ENCODE peak calls at places on chromosome 3, in nine cellular contexts. D is dorsolateral prefrontal cortex, L is astrocyte of the spinal cord, B is mammary epithelial cell, C is A673, K is endodermal cell, J is DND-41, N is IMR-90, W is fibroblast of lung. H is an unnamed sample.
A peak's percentile ranks its signal among the peaks of the same experiment; 100 is the strongest.

GRCh38 chr3:72595376-72595775 is 252.9 kb downstream of the SHQ1 start:
- DNase-seq in B (no peak), W (peak; percentile 10), N (no peak), D (no peak), K (no peak), L (no peak), C (no peak), J (no peak), H (no peak)

GRCh38 chr3:44509985-44510360 is 32.5 kb upstream of the ZNF445 start:
- DNase-seq in J (peak; percentile 47), B (peak; percentile 10), D (no peak), N (peak; percentile 17), C (no peak), W (peak; percentile 15), K (no peak), L (peak; percentile 29), H (peak; percentile 25)

GRCh38 chr3:12268050-12268449 is 20.8 kb upstream of the PPARG start:
- DNase-seq in D (no peak), K (no peak), L (no peak), W (no peak), J (no peak), B (no peak), C (no peak), N (no peak), H (no peak)

GRCh38 chr3:48919215-48920138 is 835 bp downstream of the ARIH2 start:
- DNase-seq in D (no peak), W (peak; percentile 52), J (peak; percentile 65), C (peak; percentile 64), B (peak; percentile 52), K (peak; percentile 62), L (peak; percentile 41), N (peak; percentile 50), H (peak; percentile 67)

GRCh38 chr3:37505415-37505814 is 331.0 kb upstream of the LRRFIP2 start:
- DNase-seq in C (no peak), L (no peak), D (no peak), W (no peak), K (no peak), B (no peak), J (no peak), N (no peak), H (no peak)

GRCh38 chr3:170424879-170425278 is 6.2 kb downstream of the CLDN11 start:
- DNase-seq in K (no peak), L (no peak), B (no peak), W (peak; percentile 64), D (no peak), N (no peak), J (no peak), C (no peak), H (no peak)

GRCh38 chr3:83601704-83602103 is 1357.1 kb upstream of the CADM2 start:
- DNase-seq in C (no peak), B (no peak), J (no peak), L (no peak), N (no peak), K (no peak), W (no peak), D (no peak), H (no peak)

GRCh38 chr3:44048196-44048924 is 193.3 kb upstream of the TOPAZ1 start:
- DNase-seq in L (peak; percentile 67), K (no peak), B (peak; percentile 58), N (no peak), D (no peak), W (peak; percentile 69), C (no peak), J (no peak), H (no peak)

GRCh38 chr3:129441782-129442181 is 1.8 kb downstream of the IFT122 start:
- DNase-seq in N (peak; percentile 50), J (no peak), L (peak; percentile 53), D (no peak), B (no peak), W (peak; percentile 62), K (no peak), C (no peak), H (peak; percentile 78)

GRCh38 chr3:187777331-187778046 is 32.2 kb upstream of the BCL6 start:
- DNase-seq in J (peak; percentile 55), C (peak; percentile 12), N (peak; percentile 27), L (peak; percentile 9), W (peak; percentile 25), D (no peak), K (no peak), B (peak; percentile 75), H (peak; percentile 23)

GRCh38 chr3:171028779-171029232 is 2.3 kb upstream of the SLC2A2 start:
- DNase-seq in L (peak; percentile 80), J (no peak), D (no peak), C (no peak), B (peak; percentile 46), W (peak; percentile 97), N (peak; percentile 90), K (no peak), H (peak; percentile 88)

GRCh38 chr3:149021830-149022229 is 30.5 kb downstream of the GYG1 start:
- DNase-seq in L (no peak), D (no peak), N (no peak), B (no peak), C (no peak), J (no peak), K (no peak), W (no peak), H (no peak)

GRCh38 chr3:72896996-72897757 is 9.3 kb downstream of the GXYLT2 start:
- DNase-seq in C (no peak), B (peak; percentile 12), W (peak; percentile 46), L (peak; percentile 29), K (no peak), N (peak; percentile 69), J (no peak), D (no peak), H (peak; percentile 83)

GRCh38 chr3:58356054-58356453 is 23.4 kb downstream of the PXK start:
- DNase-seq in C (no peak), B (peak; percentile 19), J (no peak), K (no peak), N (no peak), D (no peak), L (no peak), W (no peak), H (no peak)

GRCh38 chr3:136332776-136333175 is 82.6 kb downstream of the PCCB start:
- DNase-seq in N (peak; percentile 92), D (no peak), B (no peak), C (no peak), K (no peak), L (peak; percentile 37), W (peak; percentile 83), J (no peak), H (peak; percentile 87)

GRCh38 chr3:186002884-186003472 is 65.2 kb upstream of the TRA2B start:
- DNase-seq in K (peak; percentile 78), W (peak; percentile 42), L (no peak), D (no peak), C (peak; percentile 73), N (peak; percentile 48), B (peak; percentile 41), J (peak; percentile 10), H (peak; percentile 39)
- TF ChIP-seq CTCF in K (peak; percentile 77), W (peak; percentile 31), L (peak; percentile 34), D (no peak), C (peak; percentile 61), N (peak; percentile 36), B (peak; percentile 51), J (peak; percentile 47), H (peak; percentile 33)

GRCh38 chr3:52005571-52005986 is 9.9 kb upstream of the RPL29 start:
- DNase-seq in W (peak; percentile 85), D (no peak), L (peak; percentile 47), J (peak; percentile 34), N (peak; percentile 82), K (peak; percentile 88), C (peak; percentile 78), B (peak; percentile 63), H (peak; percentile 84)

GRCh38 chr3:52004906-52005395 is 9.3 kb upstream of the RPL29 start:
- DNase-seq in B (no peak), L (no peak), W (no peak), K (no peak), C (no peak), J (no peak), N (no peak), D (no peak), H (no peak)

GRCh38 chr3:52007291-52007690 is 11.6 kb upstream of the RPL29 start:
- DNase-seq in C (no peak), K (no peak), D (no peak), N (no peak), W (no peak), L (no peak), B (no peak), J (no peak), H (no peak)

GRCh38 chr3:52006820-52007133 is 11.1 kb upstream of the RPL29 start:
- DNase-seq in C (no peak), B (no peak), N (no peak), J (no peak), K (no peak), D (no peak), W (no peak), L (no peak), H (no peak)

DNA sequence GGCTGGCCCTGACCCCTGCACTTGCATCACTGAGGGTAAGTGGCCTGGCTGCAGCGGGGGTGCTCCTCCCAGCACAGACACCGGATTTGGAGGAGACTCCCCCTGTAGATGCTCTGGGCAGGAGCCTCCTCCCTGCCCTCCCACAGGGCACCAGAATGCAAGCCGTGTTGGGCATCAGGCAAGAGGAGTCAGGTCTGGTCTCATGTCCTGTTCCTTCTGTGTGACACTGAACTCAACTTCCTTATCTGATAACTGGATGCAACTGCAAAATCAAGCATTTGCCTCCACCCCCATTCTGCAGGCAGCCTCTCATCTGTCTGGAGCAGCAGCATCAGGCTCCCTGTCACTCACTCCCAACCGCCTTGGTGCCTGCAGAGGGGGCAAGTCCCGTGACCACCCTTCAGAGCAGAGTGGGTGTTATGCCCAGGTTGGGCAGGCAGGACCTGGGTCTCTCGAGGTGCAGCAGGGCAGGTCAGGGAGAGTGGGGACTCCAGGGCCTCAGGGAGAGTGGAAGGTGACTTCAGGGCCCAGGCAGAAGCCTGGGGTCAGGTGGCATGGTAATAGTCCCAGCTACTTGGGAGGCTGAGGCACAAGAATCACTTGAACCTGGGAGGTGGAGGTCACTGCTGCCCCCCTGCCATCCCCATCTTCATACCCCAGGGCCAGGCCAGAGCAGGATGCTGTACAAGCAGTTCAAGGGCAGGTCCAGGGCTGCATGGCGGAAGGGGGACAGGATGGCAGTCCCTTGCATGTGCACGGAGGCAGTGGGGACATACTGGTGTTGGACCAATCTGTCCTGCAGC is 10.5 kb upstream of the RPL29 start:
- DNase-seq in N (no peak), J (no peak), B (no peak), D (no peak), K (no peak), C (no peak), W (no peak), L (no peak), H (no peak)
- H3K4me3 ChIP-seq in N (no peak overlapping the region), J (no peak overlapping the region), B (no peak overlapping the region), D (no peak overlapping the region), K (no peak overlapping the region), C (no peak overlapping the region), W (no peak overlapping the region), L (no peak overlapping the region), H (no peak overlapping the region)

DNA sequence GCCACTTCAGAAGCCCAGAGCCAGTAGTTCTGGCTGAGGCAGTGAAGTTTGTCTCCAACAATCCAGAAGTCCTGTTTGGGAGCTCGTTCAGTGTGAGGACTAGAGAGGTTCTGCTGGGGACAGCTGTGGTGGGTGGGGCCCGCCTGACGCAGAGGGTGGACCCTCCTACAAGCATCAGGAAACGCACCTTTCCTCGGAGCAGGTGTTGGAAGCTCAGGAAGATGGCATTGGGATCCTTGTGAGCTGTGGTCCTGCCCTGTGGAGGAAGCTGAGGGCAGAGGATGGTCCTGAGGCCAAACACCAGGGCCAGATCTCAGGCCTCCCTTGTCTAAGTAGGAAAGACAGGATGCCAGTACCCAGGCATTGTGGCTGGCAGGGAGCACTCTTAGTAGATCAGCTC is 5.1 kb downstream of the THPO start:
- DNase-seq in L (no peak), D (no peak), C (no peak), W (no peak), K (peak; percentile 35), J (no peak), N (no peak), B (no peak), H (no peak)
- TF ChIP-seq CTCF in L (no peak), D (no peak), C (no peak), W (no peak), K (no peak), J (no peak), N (no peak), B (no peak), H (no peak)

GRCh38 chr3:101632586-101632985 is 44.3 kb downstream of the ZBTB11 start:
- DNase-seq in N (no peak), K (peak; percentile 34), D (no peak), L (no peak), B (no peak), C (no peak), W (no peak), J (no peak), H (no peak)
- H3K4me3 ChIP-seq in N (no peak overlapping the region), K (peak overlapping the region; percentile 64), D (no peak overlapping the region), L (no peak overlapping the region), B (no peak overlapping the region), C (no peak overlapping the region), W (no peak overlapping the region), J (no peak overlapping the region), H (no peak overlapping the region)

H was measured in foreskin fibroblast.